ENCODE peak calls at places on chromosomes 2 and 18, in four cellular contexts. One of them, this sample, is unnamed.

GRCh38 chr2:182167882-182168281 is 182.2 kb downstream of the PPP1R1C start:
- DNase-seq in ELR: no peak
- DNase-seq in NCI-H146: no peak
- DNase-seq in left ventricle myocardium inferior: no peak
- DNase-seq in this sample: no peak

GRCh38 chr18:36828157-36828629 is 609 bp downstream of the TPGS2 start:
- DNase-seq in left ventricle myocardium inferior: no peak
- DNase-seq in ELR: peak; percentile 67
- DNase-seq in NCI-H146: no peak
- DNase-seq in this sample: no peak

GRCh38 chr18:48940854-48941531 is 9.8 kb downstream of the SMAD7 start:
- DNase-seq in ELR: peak; percentile 46
- DNase-seq in left ventricle myocardium inferior: no peak
- DNase-seq in NCI-H146: no peak
- DNase-seq in this sample: no peak

GRCh38 chr2:102253753-102254150 is 57.6 kb upstream of the IL1RL1 start:
- DNase-seq in left ventricle myocardium inferior: no peak
- DNase-seq in ELR: peak; percentile 29
- DNase-seq in NCI-H146: no peak
- DNase-seq in this sample: no peak

GRCh38 chr18:67731853-67732252 is 215.3 kb upstream of the DSEL start:
- DNase-seq in ELR: peak; percentile 87
- DNase-seq in left ventricle myocardium inferior: no peak
- DNase-seq in NCI-H146: no peak
- DNase-seq in this sample: no peak

GRCh38 chr2:50648031-50648430 is 383.9 kb downstream of the NRXN1 start:
- DNase-seq in ELR: no peak
- DNase-seq in NCI-H146: no peak
- DNase-seq in left ventricle myocardium inferior: no peak
- DNase-seq in this sample: no peak

GRCh38 chr2:8059255-8059654 is 622.6 kb upstream of the ID2 start:
- DNase-seq in left ventricle myocardium inferior: no peak
- DNase-seq in NCI-H146: peak; percentile 74
- DNase-seq in ELR: no peak
- DNase-seq in this sample: no peak

GRCh38 chr2:48016620-48017019 is 110.3 kb upstream of the FBXO11 start:
- DNase-seq in NCI-H146: no peak
- DNase-seq in ELR: peak; percentile 28
- DNase-seq in left ventricle myocardium inferior: no peak
- DNase-seq in this sample: no peak

GRCh38 chr18:11150271-11150615 is 874 bp upstream of the PIEZO2 start:
- DNase-seq in left ventricle myocardium inferior: no peak
- DNase-seq in NCI-H146: no peak
- DNase-seq in ELR: no peak
- DNase-seq in this sample: no peak

GRCh38 chr2:12896283-12897014 is 179.7 kb downstream of the TRIB2 start:
- DNase-seq in ELR: no peak
- DNase-seq in left ventricle myocardium inferior: no peak
- DNase-seq in NCI-H146: no peak
- DNase-seq in this sample: no peak

GRCh38 chr2:28342081-28342967 is 50.3 kb upstream of the FOSL2 start:
- DNase-seq in NCI-H146: no peak
- DNase-seq in left ventricle myocardium inferior: peak; percentile 62
- DNase-seq in ELR: peak; percentile 58
- DNase-seq in this sample: no peak

GRCh38 chr2:26355038-26355995 is 8.7 kb upstream of the ADGRF3 start:
- DNase-seq in ELR: peak; percentile 95
- DNase-seq in NCI-H146: no peak
- DNase-seq in left ventricle myocardium inferior: no peak
- DNase-seq in this sample: no peak

GRCh38 chr2:46989491-46990230 is 74.1 kb upstream of the MCFD2 start:
- DNase-seq in left ventricle myocardium inferior: no peak
- DNase-seq in ELR: no peak
- DNase-seq in NCI-H146: no peak
- DNase-seq in this sample: no peak

GRCh38 chr2:142869461-142870106 is 7.9 kb upstream of the KYNU start:
- DNase-seq in ELR: no peak
- DNase-seq in NCI-H146: no peak
- DNase-seq in left ventricle myocardium inferior: no peak
- DNase-seq in this sample: no peak

GRCh38 chr2:42810971-42811865 is 18.8 kb upstream of the HAAO start:
- DNase-seq in NCI-H146: peak; percentile 81
- DNase-seq in left ventricle myocardium inferior: peak; percentile 52
- DNase-seq in ELR: peak; percentile 58
- DNase-seq in this sample: peak; percentile 60

GRCh38 chr2:1799174-1799573 is 54.9 kb upstream of the PXDN start:
- DNase-seq in left ventricle myocardium inferior: no peak
- DNase-seq in NCI-H146: no peak
- DNase-seq in ELR: no peak
- DNase-seq in this sample: no peak

GRCh38 chr18:77702686-77703085 is 453.0 kb downstream of the GALR1 start:
- DNase-seq in ELR: peak; percentile 4
- DNase-seq in NCI-H146: peak; percentile 90
- DNase-seq in left ventricle myocardium inferior: no peak
- DNase-seq in this sample: no peak

GRCh38 chr2:159249955-159250723 is 36.4 kb downstream of the WDSUB1 start:
- DNase-seq in NCI-H146: no peak
- DNase-seq in left ventricle myocardium inferior: no peak
- DNase-seq in ELR: peak; percentile 90
- DNase-seq in this sample: peak; percentile 61

GRCh38 chr2:10271946-10272345 is 30.8 kb upstream of the HPCAL1 start:
- DNase-seq in left ventricle myocardium inferior: no peak
- DNase-seq in ELR: no peak
- DNase-seq in NCI-H146: no peak
- DNase-seq in this sample: peak; percentile 46

This sample was measured in breast epithelium.